ENCODE peak calls at places on chromosomes 7 and 10, in five cellular contexts. T, X, Z, L and C are unnamed samples.

GRCh38 chr10:126059101-126059826 is 162.9 kb downstream of the FANK1 start:
- DNase-seq in L (peak; percentile 85), X (no peak), T (no peak), Z (no peak), C (peak; percentile 86)

GRCh38 chr10:47054936-47055335 is 143.7 kb downstream of the PTPN20 start:
- DNase-seq in T (peak; percentile 88), L (no peak), Z (no peak), X (no peak), C (no peak)

GRCh38 chr10:32963102-32963501 is 5.1 kb upstream of the ITGB1 start:
- DNase-seq in L (peak; percentile 83), X (no peak), Z (no peak), T (no peak), C (peak; percentile 58)

GRCh38 chr7:157969995-157970394 is 617.6 kb downstream of the PTPRN2 start:
- DNase-seq in L (no peak), Z (no peak), X (no peak), T (no peak), C (no peak)

GRCh38 chr10:14858338-14858925 is 20.2 kb upstream of the SUV39H2 start:
- DNase-seq in T (no peak), Z (peak; percentile 50), L (no peak), X (no peak), C (no peak)

GRCh38 chr7:49763791-49764190 is 9.6 kb upstream of the VWC2 start:
- DNase-seq in T (no peak), L (no peak), Z (no peak), X (no peak), C (no peak)

GRCh38 chr7:80635533-80635932 is 2.9 kb upstream of the CD36 start:
- DNase-seq in Z (no peak), T (no peak), L (peak; percentile 79), X (no peak), C (no peak)

GRCh38 chr7:19526639-19527038 is 182.2 kb downstream of the POLR1F start:
- DNase-seq in L (no peak), T (no peak), X (no peak), Z (peak; percentile 5), C (no peak)

GRCh38 chr10:113305871-113306270 is 247.0 kb upstream of the HABP2 start:
- DNase-seq in L (peak; percentile 21), X (no peak), T (no peak), Z (no peak), C (no peak)

GRCh38 chr10:79003183-79004100 is 65.3 kb upstream of the ZMIZ1 start:
- DNase-seq in T (no peak), Z (no peak), L (no peak), X (peak; percentile 50), C (no peak)

GRCh38 chr10:50419091-50419490 is 167.8 kb upstream of the ASAH2 start:
- DNase-seq in L (no peak), T (no peak), Z (no peak), X (no peak), C (no peak)

GRCh38 chr7:103752995-103753394 is 236.5 kb downstream of the RELN start:
- DNase-seq in Z (no peak), X (no peak), L (peak; percentile 3), T (no peak), C (no peak)

GRCh38 chr10:61975107-61975932 is 73.8 kb downstream of the ARID5B start:
- DNase-seq in L (peak; percentile 86), Z (no peak), X (no peak), T (no peak), C (peak; percentile 51)

GRCh38 chr7:124196519-124196918 is 163.7 kb upstream of the TMEM229A start:
- DNase-seq in T (no peak), L (no peak), X (no peak), Z (no peak), C (no peak)

GRCh38 chr7:30247546-30248386 is 36.6 kb upstream of the ZNRF2 start:
- DNase-seq in L (no peak), T (no peak), Z (peak; percentile 24), X (no peak), C (no peak)

GRCh38 chr7:157490465-157490912 is 153.7 kb downstream of the DNAJB6 start:
- DNase-seq in T (no peak), L (peak; percentile 8), X (no peak), Z (no peak), C (no peak)

GRCh38 chr7:40763319-40764287 is 628.8 kb downstream of the SUGCT start:
- DNase-seq in L (peak; percentile 80), Z (no peak), X (no peak), T (no peak), C (peak; percentile 83)

GRCh38 chr10:126908225-126908624 is 3.0 kb downstream of the DOCK1 start:
- DNase-seq in X (no peak), T (no peak), Z (no peak), L (peak; percentile 41), C (no peak)

GRCh38 chr7:56175086-56175760 is 59.0 kb upstream of the NUPR2 start:
- DNase-seq in Z (no peak), X (peak; percentile 64), L (no peak), T (no peak), C (no peak)

GRCh38 chr10:97179731-97180366 is 5.9 kb downstream of the SLIT1 start:
- DNase-seq in X (peak; percentile 50), T (no peak), Z (peak; percentile 94), L (peak; percentile 53), C (no peak)

GRCh38 chr7:45697576-45698136 is 123.5 kb downstream of the ADCY1 start:
- DNase-seq in Z (no peak), L (peak; percentile 55), T (peak; percentile 16), X (no peak), C (no peak)

GRCh38 chr7:41122256-41122987 is 580.5 kb downstream of the INHBA start:
- DNase-seq in X (no peak), Z (peak; percentile 17), T (no peak), L (no peak), C (no peak)

GRCh38 chr7:111018960-111019835 is 71.7 kb upstream of the LRRN3 start:
- DNase-seq in L (no peak), T (no peak), Z (peak; percentile 64), X (no peak), C (no peak)

GRCh38 chr7:156892086-156892800 is 740 bp downstream of the LMBR1 start:
- DNase-seq in Z (peak; percentile 80), X (peak; percentile 68), L (peak; percentile 45), T (no peak), C (no peak)

GRCh38 chr10:79472951-79473350 is 27.5 kb upstream of the ZCCHC24 start:
- DNase-seq in L (no peak), Z (no peak), X (no peak), T (no peak), C (no peak)

GRCh38 chr10:132812544-132812943 is 26.6 kb upstream of the NKX6-2 start:
- DNase-seq in X (no peak), T (no peak), Z (no peak), L (no peak), C (no peak)

GRCh38 chr7:140638311-140638791 is 2.3 kb downstream of the DENND2A start:
- DNase-seq in X (peak; percentile 44), T (no peak), L (peak; percentile 80), Z (peak; percentile 63), C (no peak)

GRCh38 chr7:27071622-27072390 is 24.0 kb downstream of the HOXA1 start:
- DNase-seq in Z (no peak), T (no peak), L (no peak), X (no peak), C (no peak)

GRCh38 chr7:93958216-93958615 is 36.7 kb downstream of the GNG11 start:
- DNase-seq in Z (no peak), L (peak; percentile 75), X (no peak), T (no peak), C (no peak)
- H3K4me3 ChIP-seq in Z (no peak overlapping the region), L (no peak overlapping the region), X (no peak overlapping the region), T (no peak overlapping the region), C (no peak overlapping the region)

GRCh38 chr7:112206238-112207105 is at the start of the genes DOCK4 and ZNF277:
- DNase-seq in T (peak; percentile 99), Z (peak; percentile 100), X (peak; percentile 99), L (peak; percentile 100), C (peak; percentile 92)
- TF ChIP-seq CTCF in T (no peak), Z (no peak), X (no peak), L (no peak), C (no peak)

GRCh38 chr7:155763721-155764431 is 48.4 kb downstream of the SHH start:
- DNase-seq in L (peak; percentile 72), Z (no peak), T (no peak), X (no peak), C (peak; percentile 34)

GRCh38 chr7:155762639-155763038 is 49.6 kb downstream of the SHH start:
- DNase-seq in T (no peak), L (no peak), X (no peak), Z (no peak), C (no peak)

GRCh38 chr7:155765458-155765857 is 46.8 kb downstream of the SHH start:
- DNase-seq in L (no peak), Z (no peak), X (no peak), T (no peak), C (no peak)

GRCh38 chr7:155763122-155763521 is 49.1 kb downstream of the SHH start:
- DNase-seq in L (no peak), X (no peak), Z (no peak), T (no peak), C (no peak)

GRCh38 chr7:155764432-155764798 is 47.8 kb downstream of the SHH start:
- DNase-seq in L (no peak), Z (no peak), X (peak; percentile 63), T (no peak), C (no peak)
- H3K4me3 ChIP-seq in L (no peak overlapping the region), Z (no peak overlapping the region), X (no peak overlapping the region), T (no peak overlapping the region), C (no peak overlapping the region)

GRCh38 chr7:64946772-64947171 is 43.7 kb downstream of the ZNF273 start:
- DNase-seq in X (peak; percentile 30), T (no peak), L (no peak), Z (peak; percentile 53), C (no peak)
- TF ChIP-seq CTCF in X (no peak), T (no peak), L (no peak), Z (peak; percentile 16), C (no peak)

GRCh38 chr10:123891147-123892011 is at the start of gene CPXM2:
- DNase-seq in Z (peak; percentile 47), T (no peak), L (no peak), X (peak; percentile 40), C (no peak)
- H3K4me3 ChIP-seq in Z (peak within 1 kb of the TSS; percentile 51), T (peak within 1 kb of the TSS; percentile 48), L (peak within 1 kb of the TSS; percentile 46), X (peak within 1 kb of the TSS; percentile 67), C (peak within 1 kb of the TSS; percentile 52)

GRCh38 chr10:29386347-29386999 is 97.6 kb downstream of the LYZL1 start:
- DNase-seq in Z (peak; percentile 62), L (peak; percentile 56), T (no peak), X (no peak), C (no peak)
- TF ChIP-seq CTCF in Z (peak; percentile 76), L (peak; percentile 63), T (peak; percentile 73), X (peak; percentile 79), C (peak; percentile 43)

GRCh38 chr7:2461268-2462026 is 14.8 kb downstream of the GRIFIN start:
- DNase-seq in L (no peak), Z (peak; percentile 43), T (no peak), X (no peak), C (no peak)
- H3K4me3 ChIP-seq in L (no peak overlapping the region), Z (no peak overlapping the region), T (no peak overlapping the region), X (no peak overlapping the region), C (no peak overlapping the region)